ENCODE peak calls at places on chromosome 4, in nine cellular contexts. G is testis; J is activated gamma-delta T cell treated with anti-CD3 and anti-CD28 coated beads, Interleukin-2, amount 50 U/mL, for 16 hours; R is AG09309; N is A172; F is stimulated activated CD4-positive, alpha-beta T cell treated with anti-CD3 and anti-CD28 coated beads, Interleukin-2, amount 100 ng/mL, for 48 hours; K is right atrium auricular region; H is activated naive CD4-positive, alpha-beta T cell; V is transverse colon. I is an unnamed sample.

GRCh38 chr4:118941149-118941548 is 52.5 kb downstream of the SYNPO2 start:
- DNase-seq in G (peak; percentile 40), J (no peak), R (no peak), N (no peak), F (no peak), K (peak; percentile 83), H (no peak), V (peak; percentile 15), I (no peak)

GRCh38 chr4:108919229-108919893 is 156.5 kb upstream of the ETNPPL start:
- DNase-seq in G (no peak), J (no peak), R (no peak), N (no peak), F (no peak), K (no peak), H (no peak), V (no peak), I (no peak)

GRCh38 chr4:184514121-184514988 is 40.0 kb upstream of the IRF2 start:
- DNase-seq in G (peak; percentile 47), J (peak; percentile 13), R (peak; percentile 59), N (peak; percentile 78), F (peak; percentile 65), K (peak; percentile 76), H (no peak), V (peak; percentile 48), I (peak; percentile 84)

GRCh38 chr4:148126825-148127224 is 315.4 kb downstream of the NR3C2 start:
- DNase-seq in G (no peak), J (no peak), R (no peak), N (no peak), F (no peak), K (no peak), H (no peak), V (no peak), I (no peak)

GRCh38 chr4:121950680-121951569 is 935 bp downstream of the TRPC3 start:
- DNase-seq in G (peak; percentile 55), J (no peak), R (no peak), N (peak; percentile 14), F (peak; percentile 13), K (no peak), H (no peak), V (peak; percentile 27), I (peak; percentile 81)

GRCh38 chr4:39062094-39062493 is at the start of gene KLHL5:
- DNase-seq in G (no peak), J (no peak), R (no peak), N (no peak), F (no peak), K (no peak), H (no peak), V (no peak), I (no peak)

GRCh38 chr4:19455196-19455595 is 796.5 kb upstream of the SLIT2 start:
- DNase-seq in G (peak; percentile 48), J (no peak), R (no peak), N (peak; percentile 13), F (no peak), K (no peak), H (no peak), V (no peak), I (no peak)

GRCh38 chr4:125727931-125728330 is 413.2 kb downstream of the FAT4 start:
- DNase-seq in G (no peak), J (no peak), R (no peak), N (no peak), F (no peak), K (no peak), H (no peak), V (no peak), I (no peak)

GRCh38 chr4:10015140-10015753 is 6.0 kb downstream of the SLC2A9 start:
- DNase-seq in G (peak; percentile 73), J (no peak), R (no peak), N (no peak), F (peak; percentile 21), K (no peak), H (no peak), V (peak; percentile 63), I (no peak)

GRCh38 chr4:134089885-134090284 is 111.7 kb downstream of the PABPC4L start:
- DNase-seq in G (no peak), J (no peak), R (no peak), N (peak; percentile 31), F (no peak), K (no peak), H (no peak), V (no peak), I (no peak)

GRCh38 chr4:108018038-108018883 is 28.6 kb downstream of the HADH start:
- DNase-seq in G (peak; percentile 91), J (peak; percentile 76), R (peak; percentile 56), N (peak; percentile 64), F (peak; percentile 84), K (peak; percentile 90), H (peak; percentile 83), V (peak; percentile 83), I (peak; percentile 89)

GRCh38 chr4:184902550-184902949 is 76.8 kb upstream of the ACSL1 start:
- DNase-seq in G (no peak), J (no peak), R (no peak), N (no peak), F (no peak), K (no peak), H (no peak), V (no peak), I (no peak)

GRCh38 chr4:139301821-139302611 is at the start of gene NDUFC1:
- DNase-seq in G (peak; percentile 79), J (peak; percentile 39), R (no peak), N (peak; percentile 42), F (peak; percentile 42), K (peak; percentile 64), H (peak; percentile 42), V (peak; percentile 65), I (peak; percentile 85)

GRCh38 chr4:46506876-46507275 is 116.9 kb upstream of the GABRA2 start:
- DNase-seq in G (no peak), J (no peak), R (no peak), N (peak; percentile 28), F (no peak), K (no peak), H (no peak), V (no peak), I (no peak)

GRCh38 chr4:36332023-36332781 is 50.8 kb downstream of the DTHD1 start:
- DNase-seq in G (no peak), J (no peak), R (no peak), N (peak; percentile 3), F (no peak), K (no peak), H (no peak), V (no peak), I (no peak)

GRCh38 chr4:24952667-24953066 is 39.8 kb upstream of the CCDC149 start:
- DNase-seq in G (no peak), J (no peak), R (no peak), N (no peak), F (no peak), K (no peak), H (no peak), V (no peak), I (no peak)

GRCh38 chr4:35972814-35973213 is 271.5 kb downstream of the ARAP2 start:
- DNase-seq in G (no peak), J (no peak), R (no peak), N (no peak), F (no peak), K (no peak), H (no peak), V (no peak), I (no peak)

GRCh38 chr4:159383569-159383934 is 280.7 kb downstream of the RAPGEF2 start:
- DNase-seq in G (no peak), J (no peak), R (no peak), N (no peak), F (no peak), K (no peak), H (no peak), V (no peak), I (no peak)

GRCh38 chr4:138898282-138898681 is 117.3 kb upstream of the NOCT start:
- DNase-seq in G (no peak), J (no peak), R (no peak), N (peak; percentile 64), F (no peak), K (no peak), H (no peak), V (no peak), I (no peak)

GRCh38 chr4:91256043-91256442 is 1047.7 kb upstream of the GRID2 start:
- DNase-seq in G (no peak), J (no peak), R (no peak), N (no peak), F (no peak), K (no peak), H (no peak), V (no peak), I (no peak)

GRCh38 chr4:73603307-73603710 is 16.9 kb downstream of the RASSF6 start:
- DNase-seq in G (no peak), J (no peak), R (peak; percentile 39), N (peak; percentile 54), F (no peak), K (no peak), H (no peak), V (peak; percentile 57), I (no peak)

GRCh38 chr4:86319390-86319789 is 40.5 kb downstream of the MAPK10 start:
- DNase-seq in G (no peak), J (no peak), R (no peak), N (peak; percentile 1), F (no peak), K (no peak), H (no peak), V (no peak), I (no peak)

GRCh38 chr4:10061650-10062415 is 40.5 kb upstream of the SLC2A9 start:
- DNase-seq in G (no peak), J (no peak), R (no peak), N (no peak), F (no peak), K (no peak), H (no peak), V (no peak), I (no peak)

GRCh38 chr4:7978489-7978888 is 38.8 kb upstream of the AFAP1 start:
- DNase-seq in G (no peak), J (no peak), R (no peak), N (peak; percentile 83), F (no peak), K (no peak), H (no peak), V (peak; percentile 77), I (peak; percentile 29)

GRCh38 chr4:137069473-137069872 is 462.8 kb downstream of the PCDH18 start:
- DNase-seq in G (no peak), J (no peak), R (no peak), N (no peak), F (no peak), K (no peak), H (no peak), V (no peak), I (no peak)

GRCh38 chr4:111283066-111283677 is 660.3 kb upstream of the PITX2 start:
- DNase-seq in G (peak; percentile 85), J (no peak), R (peak; percentile 3), N (peak; percentile 35), F (peak; percentile 38), K (no peak), H (no peak), V (peak; percentile 70), I (peak; percentile 49)

GRCh38 chr4:10897076-10897475 is 212.5 kb upstream of the CLNK start:
- DNase-seq in G (no peak), J (no peak), R (no peak), N (no peak), F (no peak), K (no peak), H (no peak), V (no peak), I (no peak)

I was measured in aorta.